ENCODE peak calls at places on chromosomes 13 and 19, in six cellular contexts. D is right lobe of liver, S is upper lobe of right lung, H is heart right ventricle, P is cardiac muscle cell, K is lower lobe of right lung. F is an unnamed sample.

GRCh38 chr19:56601375-56601774 is 6.3 kb downstream of the ZNF71 start:
- DNase-seq in D (no peak), S (no peak), H (no peak), P (no peak), K (no peak), F (peak; percentile 16)

GRCh38 chr13:40878823-40879222 is 89.4 kb downstream of the SLC25A15 start:
- DNase-seq in D (no peak), S (no peak), H (no peak), P (no peak), K (no peak), F (no peak)

GRCh38 chr19:31223805-31224534 is 125.3 kb downstream of the TSHZ3 start:
- DNase-seq in D (no peak), S (no peak), H (no peak), P (peak; percentile 74), K (no peak), F (peak; percentile 93)

GRCh38 chr13:32941368-32941767 is 74.9 kb upstream of the KL start:
- DNase-seq in D (no peak), S (no peak), H (no peak), P (peak; percentile 62), K (no peak), F (no peak)

GRCh38 chr13:113749956-113750355 is 9.1 kb upstream of the TMEM255B start:
- DNase-seq in D (no peak), S (no peak), H (no peak), P (no peak), K (peak; percentile 31), F (no peak)

GRCh38 chr19:39098365-39099269 is 14.4 kb downstream of the ACP7 start:
- DNase-seq in D (no peak), S (no peak), H (no peak), P (no peak), K (no peak), F (no peak)

GRCh38 chr19:36058481-36059179 is 3.9 kb downstream of the WDR62 start:
- DNase-seq in D (peak; percentile 65), S (no peak), H (no peak), P (no peak), K (no peak), F (no peak)

GRCh38 chr13:28958018-28958417 is 137.9 kb downstream of the MTUS2 start:
- DNase-seq in D (no peak), S (no peak), H (no peak), P (no peak), K (no peak), F (no peak)

GRCh38 chr19:10315335-10316214 is at the start of gene FDX2:
- DNase-seq in D (peak; percentile 94), S (peak; percentile 95), H (peak; percentile 88), P (peak; percentile 80), K (peak; percentile 92), F (peak; percentile 92)

GRCh38 chr19:4914736-4915501 is 5.6 kb downstream of the UHRF1 start:
- DNase-seq in D (no peak), S (no peak), H (no peak), P (peak; percentile 74), K (peak; percentile 62), F (peak; percentile 90)

GRCh38 chr19:10655457-10656312 is 1.5 kb downstream of the ILF3 start:
- DNase-seq in D (no peak), S (no peak), H (no peak), P (peak; percentile 27), K (no peak), F (peak; percentile 54)

GRCh38 chr19:48006762-48007161 is 12.3 kb downstream of the ELSPBP1 start:
- DNase-seq in D (no peak), S (no peak), H (no peak), P (no peak), K (no peak), F (no peak)

GRCh38 chr13:40665061-40665753 is 1.2 kb downstream of the FOXO1 start:
- DNase-seq in D (peak; percentile 70), S (peak; percentile 80), H (peak; percentile 39), P (no peak), K (peak; percentile 69), F (no peak)

GRCh38 chr19:10889880-10890279 is 18.5 kb downstream of the CARM1 start:
- DNase-seq in D (no peak), S (no peak), H (no peak), P (no peak), K (no peak), F (no peak)

GRCh38 chr13:41059896-41060722 is 1.2 kb upstream of the WBP4 start:
- DNase-seq in D (peak; percentile 96), S (peak; percentile 96), H (peak; percentile 90), P (peak; percentile 93), K (peak; percentile 93), F (peak; percentile 96)

GRCh38 chr19:53193534-53194222 is 520 bp upstream of the ZNF665 start:
- DNase-seq in D (no peak), S (no peak), H (no peak), P (no peak), K (no peak), F (no peak)

GRCh38 chr13:112760440-112760839 is 70.6 kb downstream of the ATP11A start:
- DNase-seq in D (no peak), S (no peak), H (no peak), P (no peak), K (no peak), F (peak; percentile 43)

GRCh38 chr13:20182231-20182846 is 10.4 kb downstream of the GJB2 start:
- DNase-seq in D (no peak), S (no peak), H (no peak), P (peak; percentile 87), K (no peak), F (peak; percentile 82)

GRCh38 chr13:50461189-50461588 is 382.3 kb downstream of the DLEU7 start:
- DNase-seq in D (no peak), S (no peak), H (no peak), P (no peak), K (no peak), F (no peak)

GRCh38 chr13:19581675-19582074 is 20.3 kb upstream of the TPTE2 start:
- DNase-seq in D (no peak), S (no peak), H (no peak), P (no peak), K (no peak), F (no peak)

GRCh38 chr19:46361915-46362314 is 15.0 kb downstream of the PPP5C start:
- DNase-seq in D (no peak), S (no peak), H (no peak), P (no peak), K (no peak), F (no peak)

GRCh38 chr13:40290758-40291157 is 375.7 kb downstream of the FOXO1 start:
- DNase-seq in D (no peak), S (no peak), H (no peak), P (no peak), K (no peak), F (no peak)

GRCh38 chr13:63882052-63882451 is 2466.4 kb upstream of the PCDH20 start:
- DNase-seq in D (no peak), S (no peak), H (no peak), P (no peak), K (no peak), F (no peak)

GRCh38 chr13:48281556-48281955 is 22.0 kb upstream of the RB1 start:
- DNase-seq in D (no peak), S (no peak), H (no peak), P (no peak), K (no peak), F (no peak)

GRCh38 chr13:91264484-91264883 is 83.0 kb upstream of the MIR17HG start:
- DNase-seq in D (no peak), S (no peak), H (no peak), P (no peak), K (no peak), F (no peak)

GRCh38 chr13:28052945-28053344 is 47.4 kb downstream of the FLT3 start:
- DNase-seq in D (no peak), S (no peak), H (no peak), P (no peak), K (no peak), F (no peak)

GRCh38 chr19:43715776-43716175 is at the start of gene IRGC:
- DNase-seq in D (no peak), S (no peak), H (no peak), P (no peak), K (no peak), F (no peak)

GRCh38 chr13:39306639-39307589 is 268.7 kb downstream of the NHLRC3 start:
- DNase-seq in D (no peak), S (no peak), H (no peak), P (no peak), K (no peak), F (no peak)

DNA sequence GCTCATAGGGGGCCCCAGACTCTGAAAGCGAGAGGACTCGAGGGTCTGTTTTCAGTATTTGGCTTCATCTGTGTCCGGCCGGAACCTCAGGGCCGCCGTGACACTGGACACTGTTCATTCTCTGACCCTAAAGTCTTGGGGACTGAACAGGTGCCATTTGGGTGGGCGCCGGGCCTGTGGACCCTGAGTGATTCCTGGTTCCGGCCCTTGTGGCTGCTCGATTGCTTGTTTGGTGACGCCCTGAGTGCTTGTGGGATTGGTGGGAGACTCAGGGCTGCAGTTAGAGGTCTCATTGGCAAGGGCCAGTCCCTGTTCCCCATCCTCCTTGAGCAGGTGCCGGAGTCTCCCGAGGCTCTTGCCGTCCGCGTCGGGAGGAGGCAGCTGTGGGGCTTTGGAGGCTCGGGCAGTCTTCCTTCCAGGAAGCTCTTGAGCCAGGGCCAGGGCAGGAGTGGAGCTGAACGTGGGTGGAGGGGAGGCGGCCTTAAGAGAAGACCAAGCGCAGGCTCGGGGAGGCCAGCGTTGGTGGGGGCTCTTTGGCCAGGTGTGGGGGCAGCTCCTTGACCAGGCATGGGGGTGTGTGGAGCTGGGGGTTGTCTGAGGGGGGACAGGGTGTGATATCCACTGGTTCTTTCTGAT is 4.7 kb downstream of the PTBP1 start:
- DNase-seq in D (peak; percentile 52), S (peak; percentile 88), H (peak; percentile 65), P (peak; percentile 77), K (peak; percentile 76), F (peak; percentile 68)
- H3K4me3 ChIP-seq in D (no peak overlapping the region), S (peak overlapping the region; percentile 83), H (peak overlapping the region; percentile 15), P (no peak overlapping the region), K (peak overlapping the region; percentile 85), F (peak overlapping the region; percentile 29)

DNA sequence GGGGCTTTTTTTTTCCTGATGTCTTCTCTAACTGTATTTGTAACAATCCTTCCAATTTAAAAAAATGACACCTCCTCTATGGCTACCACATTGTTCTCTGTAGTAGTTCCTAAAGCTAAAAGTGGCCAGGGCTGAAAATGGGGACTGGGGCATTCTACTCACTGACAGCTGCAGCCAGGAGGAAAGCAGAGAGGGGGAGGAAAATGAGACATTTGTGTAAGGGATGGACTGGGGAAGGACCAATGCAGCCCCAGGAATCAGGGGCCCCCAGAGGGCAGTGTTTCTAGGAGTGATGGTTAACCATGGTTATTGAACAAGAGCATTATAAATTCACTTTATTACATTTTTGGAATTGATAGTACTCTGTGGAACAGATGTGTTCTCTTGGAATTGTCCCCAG is 34.3 kb upstream of the C1QTNF9 start:
- DNase-seq in D (no peak), S (no peak), H (no peak), P (no peak), K (no peak), F (no peak)
- TF ChIP-seq CTCF in D (no peak), S (no peak), H (no peak), P (peak; percentile 14), K (no peak), F (no peak)

GRCh38 chr13:95481051-95481775 is 71.3 kb upstream of the CLDN10 start:
- DNase-seq in D (no peak), S (no peak), H (no peak), P (peak; percentile 67), K (no peak), F (peak; percentile 19)
- H3K4me3 ChIP-seq in D (no peak overlapping the region), S (no peak overlapping the region), H (no peak overlapping the region), P (no peak overlapping the region), K (no peak overlapping the region), F (no peak overlapping the region)

GRCh38 chr19:16025108-16026101 is 50.9 kb upstream of the TPM4 start:
- DNase-seq in D (peak; percentile 56), S (peak; percentile 58), H (no peak), P (peak; percentile 59), K (no peak), F (peak; percentile 82)
- TF ChIP-seq CTCF in D (peak; percentile 55), S (peak; percentile 31), H (peak; percentile 32), P (peak; percentile 61), K (peak; percentile 26), F (peak; percentile 64)

GRCh38 chr13:76993473-76993872 is 1.6 kb downstream of the CLN5 start:
- DNase-seq in D (no peak), S (no peak), H (no peak), P (no peak), K (no peak), F (no peak)
- H3K4me3 ChIP-seq in D (no peak overlapping the region), S (peak overlapping the region; percentile 59), H (no peak overlapping the region), P (no peak overlapping the region), K (peak overlapping the region; percentile 87), F (no peak overlapping the region)

F was measured in foreskin fibroblast.